ENCODE peak calls at places on chromosomes 12 and 14, in ten cellular contexts. N is transverse colon; R is H9; O is cardiac fibroblast; Z is T-helper 1 cell; P is GOT3; K is IMR-90; F is activated CD4-positive, alpha-beta T cell treated with anti-CD3 and anti-CD28 coated beads for 1 hour; C is NCI-H2171; A is neural crest cell. Q is an unnamed sample.

GRCh38 chr14:69827560-69827959 is 30.5 kb upstream of the SLC10A1 start:
- DNase-seq in K (no peak), R (no peak), N (no peak), O (no peak), A (no peak), F (no peak), C (no peak), P (no peak), Z (no peak), Q (no peak)

GRCh38 chr14:74945261-74945851 is 10.0 kb downstream of the PGF start:
- DNase-seq in R (peak), C (no peak), N (peak), O (peak), K (no peak), P (no peak), Z (no peak), A (peak), F (no peak), Q (peak)

GRCh38 chr12:116495260-116495659 is 63.9 kb upstream of the MAP1LC3B2 start:
- DNase-seq in Z (no peak), R (no peak), A (no peak), F (no peak), O (peak), K (peak), C (no peak), P (no peak), N (no peak), Q (no peak)

GRCh38 chr14:64364907-64365306 is 23.2 kb upstream of the MTHFD1 start:
- DNase-seq in F (no peak), K (peak), O (peak), A (no peak), Z (no peak), P (no peak), R (no peak), N (no peak), C (no peak), Q (no peak)

GRCh38 chr12:19243577-19243976 is 114.0 kb downstream of the PLEKHA5 start:
- DNase-seq in O (no peak), P (no peak), Z (no peak), F (no peak), R (no peak), C (no peak), K (no peak), A (no peak), N (no peak), Q (no peak)

GRCh38 chr12:51820721-51821422 is 27.6 kb downstream of the FIGNL2 start:
- DNase-seq in R (peak), Z (peak), C (peak), O (peak), P (no peak), F (peak), A (peak), N (peak), K (peak), Q (peak)

GRCh38 chr12:78580296-78580695 is 284.3 kb upstream of the SYT1 start:
- DNase-seq in O (no peak), Z (no peak), C (no peak), P (no peak), F (no peak), N (no peak), A (no peak), R (no peak), K (no peak), Q (no peak)

GRCh38 chr14:105162374-105162979 is 6.1 kb downstream of the JAG2 start:
- DNase-seq in P (no peak), F (no peak), R (no peak), C (no peak), Z (no peak), K (no peak), A (no peak), N (no peak), O (no peak), Q (no peak)

Q was measured in KBM-7.